ENCODE peak calls at places on chromosomes 6 and 20, in four cellular contexts. V is AG20443, K is astrocyte of the spinal cord, F is GM13977. O is an unnamed sample.

GRCh38 chr20:9114709-9115108 is 45.8 kb downstream of the PLCB4 start:
- DNase-seq in V (no peak), K (no peak), F (no peak), O (no peak)

GRCh38 chr20:62897666-62898065 is 28.6 kb downstream of the DIDO1 start:
- DNase-seq in V (no peak), K (no peak), F (no peak), O (no peak)

GRCh38 chr6:150354754-150355571 is 13.8 kb upstream of the IYD start:
- DNase-seq in V (no peak), K (peak), F (no peak), O (no peak)

GRCh38 chr6:148367418-148368024 is 24.9 kb downstream of the SASH1 start:
- DNase-seq in V (peak), K (peak), F (no peak), O (peak)

GRCh38 chr6:106631356-106631755 is 2.0 kb downstream of the QRSL1 start:
- DNase-seq in V (no peak), K (no peak), F (no peak), O (peak)

GRCh38 chr20:60752741-60753420 is 499.2 kb upstream of the CDH4 start:
- DNase-seq in V (no peak), K (no peak), F (no peak), O (no peak)

GRCh38 chr20:48667889-48668413 is 159.8 kb downstream of the PREX1 start:
- DNase-seq in V (no peak), K (no peak), F (no peak), O (no peak)

GRCh38 chr20:21291026-21291425 is 12.1 kb upstream of the XRN2 start:
- DNase-seq in V (no peak), K (no peak), F (no peak), O (no peak)

GRCh38 chr6:5996701-5997419 is 9.9 kb downstream of the NRN1 start:
- DNase-seq in V (peak), K (peak), F (peak), O (peak)

O was measured in AG10803.